ENCODE peak calls at places on chromosomes 6 and 20, in six cellular contexts. Z is right lobe of liver, D is uterus, M is Peyer's patch, L is heart left ventricle, Q is IMR-90. W is an unnamed sample.

GRCh38 chr20:53003420-53003819 is 31.3 kb downstream of the TSHZ2 start:
- DNase-seq in Q (no peak), D (no peak), M (no peak), L (no peak), Z (no peak), W (no peak)

GRCh38 chr6:38631186-38631783 is 8.4 kb downstream of the BTBD9 start:
- DNase-seq in M (no peak), L (no peak), D (no peak), Z (no peak), Q (no peak), W (no peak)

GRCh38 chr6:51541847-51542246 is 545.6 kb downstream of the PKHD1 start:
- DNase-seq in Z (no peak), D (no peak), Q (no peak), L (no peak), M (no peak), W (no peak)

GRCh38 chr6:127900935-127901334 is at the start of gene THEMIS:
- DNase-seq in D (no peak), M (peak), Q (no peak), Z (no peak), L (no peak), W (no peak)

GRCh38 chr6:116280161-116280959 is 630 bp upstream of the TSPYL1 start:
- DNase-seq in L (no peak), M (no peak), Z (no peak), D (no peak), Q (peak), W (no peak)

GRCh38 chr6:96116674-96117073 is 100.9 kb downstream of the FUT9 start:
- DNase-seq in D (no peak), L (no peak), Z (no peak), M (no peak), Q (no peak), W (no peak)

GRCh38 chr6:33313709-33314514 is at the start of gene TAPBP:
- DNase-seq in Z (peak), L (peak), D (peak), Q (peak), M (peak), W (peak)

GRCh38 chr6:137903933-137904821 is 37.1 kb downstream of the TNFAIP3 start:
- DNase-seq in M (no peak), D (no peak), Z (no peak), L (no peak), Q (peak), W (no peak)

GRCh38 chr6:33170176-33171095 is 21.8 kb downstream of the COL11A2 start:
- DNase-seq in M (no peak), Q (no peak), L (no peak), Z (no peak), D (no peak), W (no peak)

GRCh38 chr6:313917-314316 is 21.6 kb downstream of the DUSP22 start:
- DNase-seq in L (no peak), Z (no peak), Q (peak), D (no peak), M (no peak), W (no peak)

GRCh38 chr20:33026072-33026778 is 5.2 kb upstream of the BPIFB6 start:
- DNase-seq in D (no peak), Z (peak), L (no peak), Q (no peak), M (no peak), W (no peak)

GRCh38 chr6:27280064-27280539 is 32.0 kb downstream of the POM121L2 start:
- DNase-seq in Q (peak), M (no peak), D (no peak), Z (no peak), L (no peak), W (no peak)

GRCh38 chr6:114267897-114268296 is 74.9 kb downstream of the HS3ST5 start:
- DNase-seq in Z (no peak), L (no peak), Q (no peak), D (no peak), M (no peak), W (no peak)

GRCh38 chr6:69913361-69913760 is 47.0 kb downstream of the COL19A1 start:
- DNase-seq in Q (no peak), D (no peak), M (no peak), Z (no peak), L (no peak), W (no peak)

GRCh38 chr6:63527658-63528514 is 44.4 kb upstream of the LOC128125822 start:
- DNase-seq in M (no peak), D (peak), L (no peak), Q (peak), Z (no peak), W (peak)

GRCh38 chr6:109840796-109841195 is 137.3 kb upstream of the GPR6 start:
- DNase-seq in L (no peak), Z (no peak), Q (no peak), M (no peak), D (no peak), W (no peak)

GRCh38 chr20:48295966-48296421 is 510.7 kb upstream of the SULF2 start:
- DNase-seq in Z (no peak), Q (peak), L (no peak), D (peak), M (no peak), W (no peak)

GRCh38 chr20:58321205-58321604 is 11.7 kb downstream of the RAB22A start:
- DNase-seq in L (no peak), Q (no peak), M (no peak), D (no peak), Z (no peak), W (no peak)

GRCh38 chr6:104281370-104281769 is 578.3 kb downstream of the HACE1 start:
- DNase-seq in L (no peak), Q (no peak), M (no peak), Z (no peak), D (no peak), W (no peak)

GRCh38 chr6:17865798-17866725 is 121.4 kb downstream of the KIF13A start:
- DNase-seq in Z (no peak), L (peak), Q (peak), M (no peak), D (peak), W (peak)

GRCh38 chr6:84284428-84285033 is 57.1 kb upstream of the CEP162 start:
- DNase-seq in L (no peak), Z (no peak), D (no peak), Q (peak), M (no peak), W (no peak)

GRCh38 chr20:35020108-35021031 is 64.7 kb downstream of the MYH7B start:
- DNase-seq in M (no peak), D (no peak), Z (no peak), Q (no peak), L (no peak), W (peak)

GRCh38 chr20:63060057-63060991 is 53.6 kb upstream of the BHLHE23 start:
- DNase-seq in M (no peak), Q (peak), L (no peak), D (no peak), Z (peak), W (no peak)

DNA sequence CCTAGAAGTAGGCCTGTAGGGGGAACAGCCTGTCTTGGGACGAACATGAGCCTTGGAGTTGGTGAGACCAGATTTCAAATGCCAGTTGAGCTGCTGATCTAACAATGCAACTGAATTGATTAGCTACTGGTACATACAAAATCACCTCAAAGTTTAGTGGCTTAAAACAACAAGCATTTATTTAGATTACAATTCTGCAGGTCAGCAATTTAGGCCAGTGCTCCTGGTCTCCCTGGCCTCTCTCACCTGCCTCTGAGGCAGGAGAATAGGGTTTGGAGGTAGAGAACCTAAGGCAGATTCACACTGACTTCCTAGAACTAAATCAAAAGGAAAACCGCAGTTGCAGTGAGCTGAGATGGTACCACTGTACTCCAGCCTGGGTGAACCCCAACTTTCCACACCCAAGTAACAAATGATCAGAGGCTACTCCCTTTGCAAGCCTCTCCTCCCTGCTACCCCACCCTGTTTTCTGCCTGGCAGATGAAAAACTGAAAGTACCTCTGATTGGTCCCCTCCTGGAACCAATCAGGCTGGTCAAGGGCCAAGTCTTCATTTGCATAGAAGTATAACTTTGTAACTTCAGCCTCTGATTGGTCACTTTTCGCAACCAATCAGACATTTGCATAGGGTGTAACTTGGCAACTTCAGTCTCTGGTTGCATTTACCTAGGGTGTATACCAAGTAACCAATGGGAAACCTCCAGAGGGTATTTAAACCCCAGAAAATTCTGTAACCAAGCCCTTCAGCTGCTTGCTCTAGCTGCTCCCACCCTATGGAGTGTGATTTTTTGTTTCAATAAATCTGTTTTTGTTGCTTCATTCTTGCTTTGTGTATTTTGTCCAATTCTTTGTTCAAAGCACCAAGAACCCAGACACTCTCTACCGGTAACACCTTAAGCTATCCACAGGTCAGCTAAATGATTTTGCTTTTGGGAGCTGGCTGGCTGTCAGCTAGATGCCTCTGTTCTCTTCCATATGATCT is 8.1 kb upstream of the UBR2 start:
- DNase-seq in L (no peak), Z (no peak), M (no peak), D (no peak), Q (peak), W (no peak)
- H3K4me3 ChIP-seq in L (no peak), Z (no peak), M (no peak), D (no peak), Q (no peak), W (no peak)

GRCh38 chr6:12957321-12958051 is 240.9 kb downstream of the PHACTR1 start:
- DNase-seq in Z (peak), D (peak), Q (peak), L (peak), M (peak), W (peak)
- TF ChIP-seq POLR2A in Z (no peak), D (no peak), Q (no peak), L (no peak), M (no peak), W (no peak)

GRCh38 chr20:62025832-62026563 is 39.7 kb downstream of the TAF4 start:
- DNase-seq in Q (peak), Z (peak), D (peak), M (no peak), L (peak), W (no peak)
- H3K4me3 ChIP-seq in Q (no peak), Z (no peak), D (no peak), M (no peak), L (no peak), W (no peak)

DNA sequence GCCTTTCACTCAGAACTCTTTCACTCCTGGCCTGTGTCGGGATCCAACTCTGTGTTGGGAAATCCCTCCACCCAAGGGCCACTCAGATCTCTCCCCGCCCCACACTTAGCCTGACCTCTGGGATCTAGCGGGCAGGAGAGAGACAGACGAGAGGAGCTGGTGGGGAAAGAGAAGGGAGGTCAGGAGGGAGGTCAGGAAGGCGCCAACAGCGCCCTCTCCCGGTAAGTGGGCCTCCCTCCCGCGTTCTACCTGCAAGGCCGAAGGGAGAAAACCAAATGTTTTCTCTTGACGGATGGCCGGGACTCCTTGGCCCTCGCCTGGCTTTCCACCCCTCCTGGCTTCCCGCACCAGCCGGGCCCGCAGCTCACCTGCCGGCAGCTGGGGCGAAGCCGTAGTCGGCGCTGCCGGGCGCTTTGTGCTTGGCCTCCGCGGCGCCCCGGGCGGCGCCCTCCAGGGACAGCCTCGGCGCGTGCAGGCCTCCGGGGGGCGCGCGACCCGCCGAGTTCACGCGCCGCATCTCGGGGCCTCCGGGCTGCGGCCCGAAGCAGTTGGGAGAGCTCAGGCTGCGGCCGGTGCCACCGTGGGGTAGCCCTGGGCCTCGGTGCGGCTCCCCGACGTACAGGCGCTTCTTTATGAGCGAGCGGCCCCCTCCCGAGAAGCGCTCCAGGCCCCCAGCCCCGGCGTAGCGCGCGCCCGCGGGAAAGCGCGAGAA is 38.2 kb downstream of the C6orf132 start:
- DNase-seq in Z (peak), M (peak), Q (no peak), D (peak), L (peak), W (peak)
- TF ChIP-seq POLR2A in Z (no peak), M (no peak), Q (no peak), D (no peak), L (peak), W (no peak)

DNA sequence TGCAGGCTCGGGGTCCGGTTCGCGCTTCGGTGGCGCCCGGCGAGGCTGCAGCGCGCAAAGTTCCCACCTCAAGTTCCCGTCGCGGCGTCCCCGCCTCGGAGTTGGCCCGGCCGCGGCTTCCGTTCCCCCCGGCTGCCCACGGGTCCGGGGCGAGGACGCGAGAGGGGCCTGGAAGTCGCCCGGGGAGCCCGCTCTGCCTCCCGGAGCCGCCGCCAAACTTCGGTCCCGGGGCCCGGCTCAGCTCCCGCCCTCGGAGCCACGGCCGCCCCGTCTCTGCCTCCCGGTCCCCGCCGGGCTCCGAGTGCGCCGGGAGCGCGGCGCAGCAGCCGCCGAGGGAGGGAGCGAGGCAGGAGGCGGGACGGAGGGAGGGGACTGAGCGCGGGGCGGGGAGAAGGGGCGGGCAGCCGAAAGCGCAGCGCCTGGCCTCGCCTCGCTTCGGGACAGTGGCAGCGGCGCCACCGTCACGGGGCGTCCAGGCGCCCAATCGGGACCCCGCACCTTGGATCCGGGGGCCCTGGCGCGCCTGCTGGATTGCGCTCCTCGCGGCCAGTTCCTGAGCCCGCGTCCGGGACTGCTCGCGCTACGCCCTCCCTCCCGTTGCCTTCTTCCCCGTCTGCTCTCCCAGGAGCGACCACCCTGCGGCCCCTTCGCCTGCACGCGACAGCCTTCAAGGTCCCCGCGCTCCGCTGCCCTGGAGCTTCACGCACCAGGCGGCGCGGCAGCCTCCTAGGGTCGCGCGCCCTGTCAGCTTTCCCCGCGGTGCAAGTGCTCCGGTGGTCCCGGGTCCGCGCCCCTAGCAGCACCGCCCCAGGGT is at the start of gene KCNG1:
- DNase-seq in D (peak), Z (peak), Q (peak), M (peak), L (peak), W (no peak)
- H3K4me3 ChIP-seq in D (peak), Z (peak), Q (peak), M (peak), L (peak), W (peak)

W was measured in lower leg skin.